ENCODE peak calls at places on chromosomes 7 and 10, in eight cellular contexts. Z, G, K, E, Y, X, R and U are unnamed samples.

GRCh38 chr7:132578826-132579225 is 2.6 kb upstream of the PLXNA4 start:
- DNase-seq in K (no peak), Z (no peak), X (no peak), E (no peak), Y (no peak), G (no peak), R (no peak), U (no peak)

GRCh38 chr7:55033241-55033846 is 14.5 kb downstream of the EGFR start:
- DNase-seq in E (no peak), K (no peak), Z (no peak), Y (no peak), R (no peak), G (no peak), X (no peak), U (no peak)

GRCh38 chr7:101618207-101618839 is 10.8 kb downstream of the MYL10 start:
- DNase-seq in Y (peak; percentile 56), K (no peak), G (no peak), X (no peak), E (no peak), R (no peak), Z (no peak), U (no peak)

GRCh38 chr7:71477441-71477840 is 345.5 kb downstream of the GALNT17 start:
- DNase-seq in X (no peak), R (no peak), E (no peak), G (no peak), K (no peak), Z (no peak), Y (no peak), U (no peak)

GRCh38 chr10:78626471-78626870 is 442.3 kb upstream of the ZMIZ1 start:
- DNase-seq in Z (no peak), Y (no peak), X (no peak), G (no peak), E (no peak), R (no peak), K (no peak), U (peak; percentile 45)

GRCh38 chr10:131218811-131219583 is 92.5 kb downstream of the TCERG1L start:
- DNase-seq in Z (no peak), E (no peak), K (no peak), R (no peak), X (no peak), G (no peak), Y (no peak), U (no peak)

GRCh38 chr7:106485031-106485551 is 175.9 kb downstream of the CCDC71L start:
- DNase-seq in Z (peak; percentile 44), Y (peak; percentile 20), E (no peak), R (no peak), K (no peak), G (peak; percentile 86), X (no peak), U (no peak)

GRCh38 chr7:37191797-37192196 is 256.9 kb downstream of the ELMO1 start:
- DNase-seq in R (no peak), E (no peak), X (no peak), Z (no peak), Y (no peak), G (no peak), K (no peak), U (no peak)

GRCh38 chr10:122494833-122495232 is 33.5 kb downstream of the HTRA1 start:
- DNase-seq in K (no peak), Z (no peak), G (no peak), X (no peak), Y (peak; percentile 77), R (peak; percentile 61), E (no peak), U (no peak)

GRCh38 chr7:93228302-93228701 is 2.0 kb upstream of the HEPACAM2 start:
- DNase-seq in Y (peak; percentile 52), K (no peak), E (no peak), R (no peak), Z (peak; percentile 28), X (peak; percentile 58), G (no peak), U (peak; percentile 60)

GRCh38 chr7:16171928-16172327 is 249.4 kb downstream of the CRPPA start:
- DNase-seq in K (no peak), G (no peak), Y (peak; percentile 1), E (no peak), Z (no peak), X (no peak), R (no peak), U (no peak)

GRCh38 chr7:92735707-92736106 is 100.7 kb downstream of the CDK6 start:
- DNase-seq in K (no peak), R (no peak), G (no peak), X (no peak), Y (no peak), Z (no peak), E (no peak), U (no peak)

GRCh38 chr10:57513637-57514036 is 754.1 kb downstream of the IPMK start:
- DNase-seq in X (no peak), G (no peak), E (no peak), Y (no peak), Z (no peak), R (no peak), K (no peak), U (no peak)

GRCh38 chr7:18788026-18788425 is 292.5 kb downstream of the HDAC9 start:
- DNase-seq in K (no peak), X (no peak), Y (no peak), Z (no peak), R (no peak), E (no peak), G (no peak), U (no peak)

GRCh38 chr10:102227050-102227449 is 951 bp downstream of the ELOVL3 start:
- DNase-seq in Y (no peak), R (no peak), Z (peak; percentile 57), K (no peak), G (no peak), E (no peak), X (no peak), U (no peak)

GRCh38 chr10:31822616-31823318 is 105.9 kb downstream of the ARHGAP12 start:
- DNase-seq in K (no peak), G (no peak), E (no peak), Y (no peak), X (no peak), Z (no peak), R (no peak), U (no peak)

GRCh38 chr7:116952640-116953371 is 495 bp upstream of the ST7 start:
- DNase-seq in Z (no peak), K (no peak), R (peak; percentile 77), Y (peak; percentile 53), E (peak; percentile 37), G (no peak), X (peak; percentile 45), U (peak; percentile 82)

GRCh38 chr7:103651558-103651957 is 205.6 kb upstream of the SLC26A5 start:
- DNase-seq in Y (no peak), X (no peak), R (no peak), K (no peak), Z (no peak), E (no peak), G (no peak), U (no peak)

GRCh38 chr10:68156373-68157185 is 47.3 kb downstream of the MYPN start:
- DNase-seq in K (peak; percentile 59), R (peak; percentile 77), E (peak; percentile 36), Y (peak; percentile 65), Z (peak; percentile 34), X (peak; percentile 79), G (no peak), U (peak; percentile 68)

GRCh38 chr10:73439605-73440298 is 6.4 kb upstream of the MSS51 start:
- DNase-seq in E (no peak), G (peak; percentile 5), R (no peak), Y (peak; percentile 48), Z (peak; percentile 57), K (no peak), X (no peak), U (no peak)

GRCh38 chr7:158611541-158611940 is 23.9 kb upstream of the PTPRN2 start:
- DNase-seq in G (no peak), Y (no peak), X (no peak), K (no peak), R (no peak), E (no peak), Z (no peak), U (no peak)

GRCh38 chr10:15585303-15585715 is 134.4 kb downstream of the ITGA8 start:
- DNase-seq in E (peak; percentile 54), Z (peak; percentile 66), Y (peak; percentile 63), G (no peak), R (peak; percentile 72), X (peak; percentile 68), K (peak; percentile 34), U (peak; percentile 77)